ENCODE peak calls at places on chromosomes 3 and 15, in six cellular contexts. G is naive thymus-derived CD8-positive, alpha-beta T cell; Q is adrenal gland; K is GM12864; M is fibroblast of mammary gland; U is CD4-positive, alpha-beta T cell. C is an unnamed sample.

GRCh38 chr3:4741404-4742307 is 237.6 kb upstream of the BHLHE40 start:
- DNase-seq in G (no peak), Q (peak), K (no peak), M (peak), U (no peak), C (peak)

GRCh38 chr3:53051929-53052328 is 6.1 kb upstream of the SFMBT1 start:
- DNase-seq in G (no peak), Q (no peak), K (no peak), M (no peak), U (no peak), C (no peak)

GRCh38 chr3:145175626-145176025 is 985.4 kb downstream of the PLOD2 start:
- DNase-seq in G (no peak), Q (no peak), K (no peak), M (no peak), U (no peak), C (no peak)

GRCh38 chr3:97432914-97433313 is 331.6 kb upstream of the ARL6 start:
- DNase-seq in G (no peak), Q (no peak), K (no peak), M (no peak), U (no peak), C (no peak)

GRCh38 chr3:126622694-126623093 is 32.2 kb downstream of the TXNRD3 start:
- DNase-seq in G (no peak), Q (no peak), K (no peak), M (no peak), U (no peak), C (no peak)

GRCh38 chr3:46898321-46899150 is 21.0 kb downstream of the PTH1R start:
- DNase-seq in G (no peak), Q (no peak), K (no peak), M (no peak), U (no peak), C (no peak)

GRCh38 chr3:124688580-124689454 is 41.4 kb upstream of the UMPS start:
- DNase-seq in G (peak), Q (peak), K (peak), M (peak), U (peak), C (peak)

GRCh38 chr15:75355369-75355768 is 8.5 kb downstream of the NEIL1 start:
- DNase-seq in G (no peak), Q (no peak), K (no peak), M (no peak), U (no peak), C (no peak)

GRCh38 chr15:48285329-48286214 is 45.7 kb upstream of the DUT start:
- DNase-seq in G (peak), Q (peak), K (peak), M (peak), U (peak), C (peak)

GRCh38 chr3:154143873-154144272 is 22.7 kb downstream of the ARHGEF26 start:
- DNase-seq in G (no peak), Q (no peak), K (no peak), M (no peak), U (no peak), C (no peak)

GRCh38 chr3:179000144-179000543 is 71.5 kb downstream of the ZMAT3 start:
- DNase-seq in G (no peak), Q (no peak), K (no peak), M (peak), U (no peak), C (no peak)

GRCh38 chr3:111286749-111287148 is 215.1 kb downstream of the NECTIN3 start:
- DNase-seq in G (no peak), Q (no peak), K (no peak), M (no peak), U (no peak), C (no peak)

GRCh38 chr3:156620901-156621300 is 53.5 kb upstream of the TIPARP start:
- DNase-seq in G (no peak), Q (no peak), K (no peak), M (peak), U (no peak), C (no peak)

GRCh38 chr3:42159706-42160472 is 68.7 kb downstream of the TRAK1 start:
- DNase-seq in G (peak), Q (no peak), K (no peak), M (no peak), U (peak), C (peak)

GRCh38 chr3:53196575-53197407 is 35.8 kb downstream of the PRKCD start:
- DNase-seq in G (no peak), Q (peak), K (peak), M (peak), U (no peak), C (peak)

GRCh38 chr3:196688349-196688748 is 23.7 kb downstream of the CEP19 start:
- DNase-seq in G (no peak), Q (peak), K (no peak), M (peak), U (no peak), C (peak)

GRCh38 chr15:77025471-77025901 is 30.6 kb downstream of the PSTPIP1 start:
- DNase-seq in G (no peak), Q (no peak), K (no peak), M (no peak), U (no peak), C (no peak)

GRCh38 chr3:50662408-50662807 is 12.3 kb upstream of the DOCK3 start:
- DNase-seq in G (no peak), Q (no peak), K (no peak), M (no peak), U (no peak), C (no peak)

GRCh38 chr3:98540346-98540745 is 8.6 kb downstream of the GPR15 start:
- DNase-seq in G (no peak), Q (no peak), K (peak), M (no peak), U (no peak), C (no peak)

GRCh38 chr15:44033894-44034293 is 161.2 kb downstream of the FRMD5 start:
- DNase-seq in G (no peak), Q (peak), K (no peak), M (peak), U (no peak), C (no peak)

GRCh38 chr3:97829198-97829597 is 7.4 kb downstream of the CRYBG3 start:
- DNase-seq in G (no peak), Q (no peak), K (no peak), M (no peak), U (no peak), C (no peak)

GRCh38 chr15:56871867-56872266 is 46.6 kb upstream of the TCF12 start:
- DNase-seq in G (no peak), Q (no peak), K (no peak), M (peak), U (no peak), C (no peak)

GRCh38 chr15:81215531-81215930 is 18.9 kb downstream of the IL16 start:
- DNase-seq in G (no peak), Q (no peak), K (no peak), M (no peak), U (no peak), C (no peak)

GRCh38 chr15:63908986-63909385 is 75.2 kb upstream of the HERC1 start:
- DNase-seq in G (no peak), Q (no peak), K (no peak), M (peak), U (no peak), C (no peak)

GRCh38 chr3:4297486-4297885 is 5.7 kb upstream of the SETMAR start:
- DNase-seq in G (no peak), Q (no peak), K (no peak), M (no peak), U (no peak), C (no peak)

GRCh38 chr3:174945951-174946350 is 86.8 kb downstream of the NAALADL2 start:
- DNase-seq in G (no peak), Q (no peak), K (no peak), M (no peak), U (no peak), C (no peak)

GRCh38 chr15:77569647-77570186 is 63.0 kb downstream of the LINGO1 start:
- DNase-seq in G (no peak), Q (no peak), K (no peak), M (peak), U (no peak), C (no peak)

GRCh38 chr3:134008630-134009156 is 21.0 kb downstream of the SLCO2A1 start:
- DNase-seq in G (no peak), Q (no peak), K (no peak), M (peak), U (no peak), C (no peak)

GRCh38 chr15:68797157-68797556 is 23.5 kb downstream of the ANP32A start:
- DNase-seq in G (no peak), Q (no peak), K (peak), M (no peak), U (no peak), C (no peak)

GRCh38 chr3:5006755-5007202 is 27.5 kb downstream of the BHLHE40 start:
- DNase-seq in G (peak), Q (no peak), K (peak), M (no peak), U (peak), C (no peak)

GRCh38 chr3:142279965-142280590 is 54.7 kb upstream of the GK5 start:
- DNase-seq in G (peak), Q (peak), K (peak), M (peak), U (no peak), C (peak)

GRCh38 chr3:127800508-127800907 is 21.8 kb downstream of the MGLL start:
- DNase-seq in G (no peak), Q (no peak), K (peak), M (peak), U (no peak), C (no peak)

GRCh38 chr15:93703092-93703785 is 528.1 kb upstream of the MCTP2 start:
- DNase-seq in G (no peak), Q (no peak), K (no peak), M (no peak), U (no peak), C (no peak)

GRCh38 chr3:16177962-16178627 is 3.6 kb downstream of the GALNT15 start:
- DNase-seq in G (peak), Q (peak), K (no peak), M (peak), U (peak), C (peak)

GRCh38 chr3:78757734-78758133 is 1010.1 kb downstream of the ROBO1 start:
- DNase-seq in G (no peak), Q (no peak), K (no peak), M (no peak), U (no peak), C (no peak)

GRCh38 chr3:197226179-197226578 is 72.2 kb downstream of the DLG1 start:
- DNase-seq in G (no peak), Q (no peak), K (no peak), M (no peak), U (no peak), C (no peak)

C was measured in mucosa of gallbladder.